ENCODE peak calls at places on chromosomes 3 and 15, in seven cellular contexts. Z is sigmoid colon, F is upper lobe of left lung, G is heart left ventricle, T is hepatocyte, D is iPS DF 6.9, S is pancreas. A is an unnamed sample.

GRCh38 chr15:90414408-90415028 is 26.5 kb downstream of the IQGAP1 start:
- DNase-seq in D (no peak), S (no peak), G (no peak), F (no peak), T (peak; percentile 37), Z (no peak), A (no peak)

GRCh38 chr3:47394140-47394855 is 13.5 kb downstream of the PTPN23 start:
- DNase-seq in G (no peak), D (no peak), S (no peak), F (no peak), Z (no peak), T (no peak), A (no peak)

GRCh38 chr3:76122007-76122406 is 336.7 kb upstream of the ZNF717 start:
- DNase-seq in T (no peak), F (no peak), G (no peak), D (no peak), Z (no peak), S (no peak), A (no peak)

GRCh38 chr15:38069001-38069400 is 134.6 kb downstream of the TMCO5A start:
- DNase-seq in T (peak; percentile 76), S (no peak), F (peak; percentile 51), Z (no peak), G (no peak), D (no peak), A (peak; percentile 7)

GRCh38 chr3:127274200-127274599 is 13.6 kb downstream of the PRR20G start:
- DNase-seq in G (no peak), T (no peak), D (no peak), F (no peak), S (no peak), Z (no peak), A (no peak)

GRCh38 chr3:160758929-160759577 is 3.0 kb downstream of the PPM1L start:
- DNase-seq in Z (no peak), F (no peak), D (no peak), S (no peak), T (no peak), G (no peak), A (no peak)

GRCh38 chr3:3200632-3201212 is 21.2 kb upstream of the CRBN start:
- DNase-seq in D (peak; percentile 13), G (peak; percentile 36), F (peak; percentile 47), Z (no peak), T (peak; percentile 87), S (peak; percentile 23), A (peak; percentile 37)

GRCh38 chr15:56047354-56047753 is 53.9 kb upstream of the NEDD4 start:
- DNase-seq in G (no peak), D (no peak), T (no peak), Z (no peak), S (no peak), F (no peak), A (no peak)

GRCh38 chr15:66877558-66878285 is 175.7 kb downstream of the SMAD6 start:
- DNase-seq in D (no peak), S (no peak), G (peak; percentile 70), F (no peak), Z (no peak), T (no peak), A (no peak)

GRCh38 chr15:97962263-97962662 is 1.8 kb downstream of the ARRDC4 start:
- DNase-seq in F (no peak), T (no peak), G (no peak), S (no peak), D (no peak), Z (no peak), A (no peak)

GRCh38 chr3:158097571-158098553 is 8.4 kb downstream of the SHOX2 start:
- DNase-seq in D (no peak), G (peak; percentile 52), Z (no peak), F (peak; percentile 75), S (peak; percentile 85), T (peak; percentile 93), A (peak; percentile 59)

GRCh38 chr3:184769771-184770170 is 42.2 kb upstream of the VPS8 start:
- DNase-seq in F (no peak), D (no peak), S (no peak), G (no peak), T (no peak), Z (no peak), A (no peak)

GRCh38 chr3:194673761-194674160 is 1.8 kb upstream of the LSG1 start:
- DNase-seq in Z (no peak), S (no peak), F (no peak), T (no peak), D (no peak), G (no peak), A (no peak)

GRCh38 chr3:183306798-183307671 is 54.0 kb downstream of the B3GNT5 start:
- DNase-seq in D (no peak), Z (peak; percentile 81), F (peak; percentile 94), S (peak; percentile 87), T (peak; percentile 87), G (peak; percentile 81), A (peak; percentile 89)

GRCh38 chr15:44137750-44138149 is 57.3 kb downstream of the FRMD5 start:
- DNase-seq in Z (no peak), T (no peak), S (no peak), F (no peak), G (no peak), D (no peak), A (no peak)

GRCh38 chr3:40237892-40238571 is 71.5 kb upstream of the EIF1B start:
- DNase-seq in F (no peak), D (peak; percentile 18), G (peak; percentile 40), S (no peak), T (peak; percentile 26), Z (no peak), A (no peak)

GRCh38 chr15:77747175-77748077 is 114.7 kb upstream of the LINGO1 start:
- DNase-seq in Z (no peak), F (no peak), T (no peak), G (no peak), D (no peak), S (no peak), A (no peak)

GRCh38 chr15:101380146-101380545 is 85.1 kb upstream of the SNRPA1 start:
- DNase-seq in G (no peak), D (no peak), T (no peak), F (no peak), S (no peak), Z (no peak), A (no peak)

GRCh38 chr3:197350446-197350845 is 52.0 kb upstream of the DLG1 start:
- DNase-seq in G (no peak), Z (no peak), F (no peak), S (no peak), D (no peak), T (no peak), A (no peak)

GRCh38 chr15:57611119-57611518 is 19.4 kb downstream of the MYZAP start:
- DNase-seq in D (no peak), T (peak; percentile 81), Z (no peak), G (no peak), F (no peak), S (no peak), A (no peak)

GRCh38 chr3:171302009-171302408 is 158.2 kb downstream of the TNIK start:
- DNase-seq in S (no peak), G (no peak), F (no peak), Z (no peak), T (no peak), D (no peak), A (no peak)

GRCh38 chr3:129845956-129846355 is 47.6 kb downstream of the TMCC1 start:
- DNase-seq in D (no peak), S (no peak), G (no peak), F (no peak), Z (no peak), T (no peak), A (no peak)

GRCh38 chr15:101295607-101296225 is 668 bp upstream of the SNRPA1 start:
- DNase-seq in Z (no peak), D (no peak), T (peak; percentile 26), F (no peak), G (no peak), S (no peak), A (no peak)

GRCh38 chr3:107954845-107955244 is 136.0 kb downstream of the CD47 start:
- DNase-seq in G (no peak), S (no peak), T (no peak), Z (no peak), D (no peak), F (no peak), A (no peak)

GRCh38 chr3:197749315-197749600 is 425 bp upstream of the FYTTD1 start:
- DNase-seq in S (peak; percentile 70), T (peak; percentile 66), Z (no peak), D (no peak), F (peak; percentile 43), G (no peak), A (peak; percentile 39)

GRCh38 chr15:62809106-62809967 is 233.2 kb upstream of the TPM1 start:
- DNase-seq in S (no peak), G (no peak), Z (no peak), T (no peak), D (no peak), F (no peak), A (no peak)

GRCh38 chr3:51994530-51994929 is 1.2 kb downstream of the RPL29 start:
- DNase-seq in Z (no peak), D (no peak), T (no peak), F (no peak), G (no peak), S (no peak), A (no peak)
- H3K4me3 ChIP-seq in Z (peak overlapping the region; percentile 60), D (peak overlapping the region; percentile 4), T (peak overlapping the region; percentile 89), F (peak overlapping the region; percentile 86), G (peak overlapping the region; percentile 76), S (peak overlapping the region; percentile 93), A (peak overlapping the region; percentile 55)

GRCh38 chr3:65851827-65852226 is 186.9 kb downstream of the MAGI1 start:
- DNase-seq in G (no peak), F (no peak), Z (no peak), S (no peak), T (no peak), D (no peak), A (no peak)
- H3K27ac ChIP-seq in G (no peak overlapping the region), F (no peak overlapping the region), Z (no peak overlapping the region), S (no peak overlapping the region), T (no peak overlapping the region), D (no peak overlapping the region), A (no peak overlapping the region)

GRCh38 chr15:25178835-25179672 is 224.3 kb downstream of the SNRPN start:
- DNase-seq in D (no peak), F (peak; percentile 15), S (peak; percentile 9), G (peak; percentile 22), T (no peak), Z (no peak), A (peak; percentile 3)

GRCh38 chr15:25181290-25182097 is 226.7 kb downstream of the SNRPN start:
- DNase-seq in Z (peak; percentile 46), S (peak; percentile 5), F (peak; percentile 19), D (no peak), T (no peak), G (no peak), A (no peak)

GRCh38 chr15:25177955-25178801 is 223.4 kb downstream of the SNRPN start:
- DNase-seq in S (peak; percentile 21), F (peak; percentile 18), D (no peak), Z (peak; percentile 45), T (peak; percentile 3), G (peak; percentile 15), A (peak; percentile 3)

GRCh38 chr15:25180606-25181289 is 226.0 kb downstream of the SNRPN start:
- DNase-seq in G (peak; percentile 8), D (no peak), S (peak; percentile 3), F (peak; percentile 10), Z (peak; percentile 53), T (no peak), A (no peak)

GRCh38 chr15:25179673-25180511 is 225.1 kb downstream of the SNRPN start:
- DNase-seq in D (no peak), G (peak; percentile 14), Z (peak; percentile 53), T (no peak), F (peak; percentile 13), S (peak; percentile 16), A (peak; percentile 2)
- H3K9me3 ChIP-seq in D (peaks cover 18% of the 10 kb centered on the region), G (no peaks in the 10 kb centered on the region), Z (peaks cover 4% of the 10 kb centered on the region), T (no peaks in the 10 kb centered on the region), F (peaks cover 28% of the 10 kb centered on the region), S (no peaks in the 10 kb centered on the region), A (no peaks in the 10 kb centered on the region)

GRCh38 chr15:95277266-95277665 is 1045.9 kb downstream of the MCTP2 start:
- DNase-seq in Z (peak; percentile 67), T (no peak), G (no peak), S (no peak), D (no peak), F (no peak), A (no peak)
- H3K4me3 ChIP-seq in Z (no peak overlapping the region), T (no peak overlapping the region), G (no peak overlapping the region), S (no peak overlapping the region), D (no peak overlapping the region), F (no peak overlapping the region), A (no peak overlapping the region)

A was measured in prostate gland.